ENCODE peak calls at places on chromosomes 16 and 17, in six cellular contexts. Q is NCI-H1105; L is dermis blood vessel endothelial cell; D is stimulated activated CD4-positive, alpha-beta T cell treated with anti-CD3 and anti-CD28 coated beads, Interleukin-12 subunit alpha, Interleukin-12 subunit beta, amount 100 ng/mL, for 24 hours; W is anterior cingulate cortex; T is AG04450. Y is an unnamed sample.

GRCh38 chr17:78585231-78585630 is 8.0 kb upstream of the DNAH17 start:
- DNase-seq in T (no peak), W (no peak), D (no peak), Q (no peak), L (no peak), Y (no peak)

GRCh38 chr16:57639172-57639571 is 10.7 kb downstream of the ADGRG1 start:
- DNase-seq in L (no peak), W (peak), Q (peak), T (no peak), D (no peak), Y (no peak)

GRCh38 chr17:76872221-76872873 is 4.1 kb downstream of the MGAT5B start:
- DNase-seq in L (peak), W (peak), T (peak), Q (no peak), D (no peak), Y (no peak)

GRCh38 chr17:17460038-17460437 is 16.8 kb upstream of the MED9 start:
- DNase-seq in Q (no peak), T (no peak), L (no peak), D (no peak), W (no peak), Y (no peak)

GRCh38 chr16:25013751-25014499 is 1.2 kb downstream of the ARHGAP17 start:
- DNase-seq in L (no peak), D (no peak), Q (no peak), T (no peak), W (no peak), Y (no peak)

GRCh38 chr17:81666092-81666341 is 388 bp downstream of the OXLD1 start:
- DNase-seq in L (peak), T (no peak), W (no peak), Q (no peak), D (no peak), Y (no peak)

GRCh38 chr16:29710227-29711219 is 31.5 kb downstream of the QPRT start:
- DNase-seq in L (peak), D (peak), Q (no peak), W (peak), T (peak), Y (peak)

GRCh38 chr16:56203052-56203451 is 11.8 kb downstream of the GNAO1 start:
- DNase-seq in T (no peak), W (no peak), L (no peak), D (no peak), Q (no peak), Y (peak)

GRCh38 chr17:18860161-18860972 is 2.4 kb downstream of the PRPSAP2 start:
- DNase-seq in L (no peak), Q (no peak), W (no peak), T (no peak), D (no peak), Y (no peak)

GRCh38 chr16:73385701-73386100 is 337.8 kb upstream of the ZFHX3 start:
- DNase-seq in W (no peak), L (no peak), D (no peak), Q (no peak), T (no peak), Y (no peak)